ENCODE peak calls at places on chromosomes 5 and 9, in four cellular contexts. I is KG1, T is osteoblast, S is HEK293T. U is an unnamed sample.

GRCh38 chr9:113943112-113944009 is 67.3 kb downstream of the ZNF618 start:
- DNase-seq in I (no peak), T (no peak), S (no peak), U (no peak)

GRCh38 chr9:123544007-123544827 is 188.2 kb downstream of the CRB2 start:
- DNase-seq in I (no peak), T (peak; percentile 71), S (peak; percentile 46), U (peak; percentile 46)

GRCh38 chr9:85163415-85163814 is 493.9 kb downstream of the NTRK2 start:
- DNase-seq in I (no peak), T (no peak), S (no peak), U (no peak)

GRCh38 chr5:83401122-83401620 is 70.4 kb upstream of the VCAN start:
- DNase-seq in I (no peak), T (no peak), S (no peak), U (no peak)

GRCh38 chr9:5015934-5016333 is 30.9 kb downstream of the JAK2 start:
- DNase-seq in I (no peak), T (peak; percentile 54), S (no peak), U (no peak)

GRCh38 chr5:76425940-76426339 is 22.9 kb downstream of the IQGAP2 start:
- DNase-seq in I (no peak), T (no peak), S (no peak), U (no peak)

GRCh38 chr5:34556514-34556782 is 99.7 kb upstream of the RAI14 start:
- DNase-seq in I (no peak), T (no peak), S (no peak), U (no peak)

GRCh38 chr5:81856948-81857928 is 106.3 kb upstream of the SSBP2 start:
- DNase-seq in I (no peak), T (peak; percentile 34), S (peak; percentile 36), U (peak; percentile 88)

U was measured in BE2C.